ENCODE peak calls at places on chromosomes 1 and 21, in ten cellular contexts. One of them, this sample, is unnamed.

GRCh38 chr1:244248426-244248825 is 197.3 kb downstream of the ZBTB18 start:
- DNase-seq in fibroblast of lung: no peak
- DNase-seq in AG09309: no peak
- DNase-seq in nephron progenitor cell: no peak
- DNase-seq in RWPE1: no peak
- DNase-seq in esophagus squamous epithelium: no peak
- DNase-seq in foreskin keratinocyte: no peak
- DNase-seq in right lobe of liver: no peak
- DNase-seq in astrocyte of the spinal cord: no peak
- DNase-seq in AG10803: no peak
- DNase-seq in this sample: no peak

GRCh38 chr1:84141177-84142003 is 2.7 kb upstream of the PRKACB start:
- DNase-seq in fibroblast of lung: peak; percentile 62
- DNase-seq in AG09309: no peak
- DNase-seq in nephron progenitor cell: no peak
- DNase-seq in RWPE1: peak; percentile 7
- DNase-seq in esophagus squamous epithelium: no peak
- DNase-seq in foreskin keratinocyte: no peak
- DNase-seq in right lobe of liver: no peak
- DNase-seq in astrocyte of the spinal cord: peak; percentile 46
- DNase-seq in AG10803: no peak
- DNase-seq in this sample: no peak

GRCh38 chr1:94325379-94326302 is 88.3 kb upstream of the ARHGAP29 start:
- DNase-seq in fibroblast of lung: peak; percentile 93
- DNase-seq in AG09309: peak; percentile 99
- DNase-seq in nephron progenitor cell: no peak
- DNase-seq in RWPE1: peak; percentile 94
- DNase-seq in esophagus squamous epithelium: no peak
- DNase-seq in foreskin keratinocyte: peak; percentile 99
- DNase-seq in right lobe of liver: no peak
- DNase-seq in astrocyte of the spinal cord: peak; percentile 99
- DNase-seq in AG10803: peak; percentile 100
- DNase-seq in this sample: peak; percentile 97

GRCh38 chr1:177567393-177567792 is 396.6 kb downstream of the BRINP2 start:
- DNase-seq in fibroblast of lung: peak; percentile 14
- DNase-seq in AG09309: no peak
- DNase-seq in nephron progenitor cell: peak; percentile 4
- DNase-seq in RWPE1: peak; percentile 27
- DNase-seq in esophagus squamous epithelium: no peak
- DNase-seq in foreskin keratinocyte: no peak
- DNase-seq in right lobe of liver: no peak
- DNase-seq in astrocyte of the spinal cord: no peak
- DNase-seq in AG10803: peak; percentile 8
- DNase-seq in this sample: peak; percentile 10

GRCh38 chr21:36725793-36726386 is 27.0 kb downstream of the SIM2 start:
- DNase-seq in fibroblast of lung: no peak
- DNase-seq in AG09309: no peak
- DNase-seq in nephron progenitor cell: no peak
- DNase-seq in RWPE1: no peak
- DNase-seq in esophagus squamous epithelium: no peak
- DNase-seq in foreskin keratinocyte: no peak
- DNase-seq in right lobe of liver: peak; percentile 15
- DNase-seq in astrocyte of the spinal cord: no peak
- DNase-seq in AG10803: no peak
- DNase-seq in this sample: no peak

GRCh38 chr21:26708223-26708800 is 135.2 kb upstream of the CYYR1 start:
- DNase-seq in fibroblast of lung: no peak
- DNase-seq in AG09309: no peak
- DNase-seq in nephron progenitor cell: no peak
- DNase-seq in RWPE1: no peak
- DNase-seq in esophagus squamous epithelium: no peak
- DNase-seq in foreskin keratinocyte: no peak
- DNase-seq in right lobe of liver: no peak
- DNase-seq in astrocyte of the spinal cord: no peak
- DNase-seq in AG10803: no peak
- DNase-seq in this sample: no peak

GRCh38 chr1:63524166-63524565 is 841 bp downstream of the EFCAB7 start:
- DNase-seq in fibroblast of lung: peak; percentile 1
- DNase-seq in AG09309: no peak
- DNase-seq in nephron progenitor cell: no peak
- DNase-seq in RWPE1: no peak
- DNase-seq in esophagus squamous epithelium: no peak
- DNase-seq in foreskin keratinocyte: no peak
- DNase-seq in right lobe of liver: no peak
- DNase-seq in astrocyte of the spinal cord: no peak
- DNase-seq in AG10803: no peak
- DNase-seq in this sample: no peak

GRCh38 chr21:46151261-46151988 is 4.0 kb downstream of the FTCD start:
- DNase-seq in fibroblast of lung: no peak
- DNase-seq in AG09309: no peak
- DNase-seq in nephron progenitor cell: peak; percentile 15
- DNase-seq in RWPE1: no peak
- DNase-seq in esophagus squamous epithelium: no peak
- DNase-seq in foreskin keratinocyte: no peak
- DNase-seq in right lobe of liver: peak; percentile 54
- DNase-seq in astrocyte of the spinal cord: no peak
- DNase-seq in AG10803: no peak
- DNase-seq in this sample: no peak

GRCh38 chr21:33899199-33899598 is 16.4 kb downstream of the ATP5PO start:
- DNase-seq in fibroblast of lung: peak; percentile 28
- DNase-seq in AG09309: no peak
- DNase-seq in nephron progenitor cell: no peak
- DNase-seq in RWPE1: no peak
- DNase-seq in esophagus squamous epithelium: no peak
- DNase-seq in foreskin keratinocyte: no peak
- DNase-seq in right lobe of liver: no peak
- DNase-seq in astrocyte of the spinal cord: peak; percentile 35
- DNase-seq in AG10803: peak; percentile 38
- DNase-seq in this sample: no peak

GRCh38 chr21:33904041-33904440 is 11.6 kb downstream of the ATP5PO start:
- DNase-seq in fibroblast of lung: no peak
- DNase-seq in AG09309: no peak
- DNase-seq in nephron progenitor cell: no peak
- DNase-seq in RWPE1: no peak
- DNase-seq in esophagus squamous epithelium: no peak
- DNase-seq in foreskin keratinocyte: no peak
- DNase-seq in right lobe of liver: no peak
- DNase-seq in astrocyte of the spinal cord: no peak
- DNase-seq in AG10803: no peak
- DNase-seq in this sample: no peak

GRCh38 chr21:33898546-33898945 is 17.1 kb downstream of the ATP5PO start:
- DNase-seq in fibroblast of lung: no peak
- DNase-seq in AG09309: no peak
- DNase-seq in nephron progenitor cell: no peak
- DNase-seq in RWPE1: no peak
- DNase-seq in esophagus squamous epithelium: no peak
- DNase-seq in foreskin keratinocyte: no peak
- DNase-seq in right lobe of liver: no peak
- DNase-seq in astrocyte of the spinal cord: peak; percentile 44
- DNase-seq in AG10803: peak; percentile 34
- DNase-seq in this sample: no peak

GRCh38 chr21:33902349-33902748 is 13.3 kb downstream of the ATP5PO start:
- DNase-seq in fibroblast of lung: no peak
- DNase-seq in AG09309: no peak
- DNase-seq in nephron progenitor cell: no peak
- DNase-seq in RWPE1: no peak
- DNase-seq in esophagus squamous epithelium: no peak
- DNase-seq in foreskin keratinocyte: no peak
- DNase-seq in right lobe of liver: no peak
- DNase-seq in astrocyte of the spinal cord: no peak
- DNase-seq in AG10803: no peak
- DNase-seq in this sample: no peak

GRCh38 chr21:33901421-33902288 is 13.9 kb downstream of the ATP5PO start:
- DNase-seq in fibroblast of lung: peak; percentile 63
- DNase-seq in AG09309: peak; percentile 32
- DNase-seq in nephron progenitor cell: peak; percentile 41
- DNase-seq in RWPE1: no peak
- DNase-seq in esophagus squamous epithelium: no peak
- DNase-seq in foreskin keratinocyte: no peak
- DNase-seq in right lobe of liver: peak; percentile 63
- DNase-seq in astrocyte of the spinal cord: peak; percentile 72
- DNase-seq in AG10803: peak; percentile 74
- DNase-seq in this sample: peak; percentile 71
- TF ChIP-seq CTCF in fibroblast of lung: peak; percentile 43
- TF ChIP-seq CTCF in AG09309: peak; percentile 61
- TF ChIP-seq CTCF in nephron progenitor cell: peak; percentile 51
- TF ChIP-seq CTCF in RWPE1: peak; percentile 45
- TF ChIP-seq CTCF in esophagus squamous epithelium: peak; percentile 37
- TF ChIP-seq CTCF in foreskin keratinocyte: peak; percentile 63
- TF ChIP-seq CTCF in right lobe of liver: peak; percentile 43
- TF ChIP-seq CTCF in astrocyte of the spinal cord: peak; percentile 81
- TF ChIP-seq CTCF in AG10803: peak; percentile 79
- TF ChIP-seq CTCF in this sample: peak; percentile 55

DNA sequence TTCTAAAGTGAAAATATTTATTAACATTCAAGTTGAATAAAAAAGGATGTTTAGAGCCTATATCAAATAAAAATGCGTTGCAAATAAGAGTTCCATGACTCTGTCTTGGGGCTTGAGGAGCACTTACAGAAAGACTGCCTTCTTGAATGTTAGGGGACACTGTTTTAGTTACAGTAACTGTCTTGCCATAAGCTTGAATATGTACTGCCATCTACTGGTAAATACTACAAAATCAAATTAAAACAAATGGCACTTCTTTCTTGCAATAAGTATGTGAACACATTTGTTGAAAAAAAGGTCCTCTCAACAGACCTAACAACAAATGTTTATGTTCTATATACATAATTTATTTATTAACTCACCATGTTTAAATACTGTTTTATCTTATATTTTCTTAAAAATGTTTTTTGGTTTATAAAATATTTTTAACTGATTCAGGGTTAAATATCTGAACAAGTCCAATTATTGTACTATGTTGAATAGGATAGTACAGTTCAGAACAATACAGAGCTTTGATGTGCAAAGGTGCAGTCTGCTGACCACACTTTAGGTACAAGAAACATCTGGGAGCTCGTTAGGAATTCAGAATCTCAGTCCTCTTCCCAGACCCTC is 199.5 kb downstream of the LRRIQ3 start:
- DNase-seq in fibroblast of lung: peak; percentile 48
- DNase-seq in AG09309: peak; percentile 33
- DNase-seq in nephron progenitor cell: no peak
- DNase-seq in RWPE1: peak; percentile 3
- DNase-seq in esophagus squamous epithelium: no peak
- DNase-seq in foreskin keratinocyte: no peak
- DNase-seq in right lobe of liver: no peak
- DNase-seq in astrocyte of the spinal cord: peak; percentile 48
- DNase-seq in AG10803: peak; percentile 62
- DNase-seq in this sample: peak; percentile 10
- TF ChIP-seq CTCF in fibroblast of lung: no peak
- TF ChIP-seq CTCF in AG09309: peak; percentile 43
- TF ChIP-seq CTCF in nephron progenitor cell: peak; percentile 54
- TF ChIP-seq CTCF in RWPE1: peak; percentile 46
- TF ChIP-seq CTCF in esophagus squamous epithelium: no peak
- TF ChIP-seq CTCF in foreskin keratinocyte: peak; percentile 63
- TF ChIP-seq CTCF in right lobe of liver: peak; percentile 52
- TF ChIP-seq CTCF in astrocyte of the spinal cord: peak; percentile 41
- TF ChIP-seq CTCF in AG10803: peak; percentile 63
- TF ChIP-seq CTCF in this sample: peak; percentile 20

GRCh38 chr1:153973478-153973877 is 4.0 kb downstream of the JTB start:
- DNase-seq in fibroblast of lung: no peak
- DNase-seq in AG09309: no peak
- DNase-seq in nephron progenitor cell: no peak
- DNase-seq in RWPE1: no peak
- DNase-seq in esophagus squamous epithelium: no peak
- DNase-seq in foreskin keratinocyte: no peak
- DNase-seq in right lobe of liver: no peak
- DNase-seq in astrocyte of the spinal cord: no peak
- DNase-seq in AG10803: no peak
- DNase-seq in this sample: no peak

GRCh38 chr1:153973071-153973470 is 4.4 kb downstream of the JTB start:
- DNase-seq in fibroblast of lung: no peak
- DNase-seq in AG09309: no peak
- DNase-seq in nephron progenitor cell: no peak
- DNase-seq in RWPE1: no peak
- DNase-seq in esophagus squamous epithelium: no peak
- DNase-seq in foreskin keratinocyte: no peak
- DNase-seq in right lobe of liver: no peak
- DNase-seq in astrocyte of the spinal cord: no peak
- DNase-seq in AG10803: no peak
- DNase-seq in this sample: no peak

GRCh38 chr1:153978274-153978909 is 918 bp upstream of the JTB start:
- DNase-seq in fibroblast of lung: no peak
- DNase-seq in AG09309: no peak
- DNase-seq in nephron progenitor cell: no peak
- DNase-seq in RWPE1: no peak
- DNase-seq in esophagus squamous epithelium: no peak
- DNase-seq in foreskin keratinocyte: no peak
- DNase-seq in right lobe of liver: no peak
- DNase-seq in astrocyte of the spinal cord: no peak
- DNase-seq in AG10803: no peak
- DNase-seq in this sample: peak; percentile 47

GRCh38 chr1:153976819-153977249 is 640 bp downstream of the JTB start:
- DNase-seq in fibroblast of lung: no peak
- DNase-seq in AG09309: no peak
- DNase-seq in nephron progenitor cell: no peak
- DNase-seq in RWPE1: no peak
- DNase-seq in esophagus squamous epithelium: no peak
- DNase-seq in foreskin keratinocyte: no peak
- DNase-seq in right lobe of liver: no peak
- DNase-seq in astrocyte of the spinal cord: no peak
- DNase-seq in AG10803: no peak
- DNase-seq in this sample: no peak

GRCh38 chr1:153977250-153978240 is at the start of gene JTB:
- DNase-seq in fibroblast of lung: peak; percentile 81
- DNase-seq in AG09309: no peak
- DNase-seq in nephron progenitor cell: peak; percentile 85
- DNase-seq in RWPE1: peak; percentile 83
- DNase-seq in esophagus squamous epithelium: peak; percentile 66
- DNase-seq in foreskin keratinocyte: no peak
- DNase-seq in right lobe of liver: peak; percentile 94
- DNase-seq in astrocyte of the spinal cord: peak; percentile 79
- DNase-seq in AG10803: peak; percentile 74
- DNase-seq in this sample: peak; percentile 94
- TF ChIP-seq CTCF in fibroblast of lung: no peak
- TF ChIP-seq CTCF in AG09309: no peak
- TF ChIP-seq CTCF in nephron progenitor cell: no peak
- TF ChIP-seq CTCF in RWPE1: no peak
- TF ChIP-seq CTCF in esophagus squamous epithelium: no peak
- TF ChIP-seq CTCF in foreskin keratinocyte: peak; percentile 18
- TF ChIP-seq CTCF in right lobe of liver: no peak
- TF ChIP-seq CTCF in astrocyte of the spinal cord: no peak
- TF ChIP-seq CTCF in AG10803: no peak
- TF ChIP-seq CTCF in this sample: no peak

GRCh38 chr1:156051011-156051725 is 2.4 kb downstream of the UBQLN4 start:
- DNase-seq in fibroblast of lung: no peak
- DNase-seq in AG09309: no peak
- DNase-seq in nephron progenitor cell: no peak
- DNase-seq in RWPE1: no peak
- DNase-seq in esophagus squamous epithelium: no peak
- DNase-seq in foreskin keratinocyte: no peak
- DNase-seq in right lobe of liver: no peak
- DNase-seq in astrocyte of the spinal cord: no peak
- DNase-seq in AG10803: no peak
- DNase-seq in this sample: no peak

GRCh38 chr1:156053770-156054499 is at the start of gene UBQLN4:
- DNase-seq in fibroblast of lung: peak; percentile 87
- DNase-seq in AG09309: peak; percentile 35
- DNase-seq in nephron progenitor cell: peak; percentile 84
- DNase-seq in RWPE1: peak; percentile 93
- DNase-seq in esophagus squamous epithelium: peak; percentile 48
- DNase-seq in foreskin keratinocyte: peak; percentile 23
- DNase-seq in right lobe of liver: peak; percentile 92
- DNase-seq in astrocyte of the spinal cord: peak; percentile 88
- DNase-seq in AG10803: peak; percentile 85
- DNase-seq in this sample: peak; percentile 95

GRCh38 chr1:156055343-156055645 is 712 bp downstream of the LAMTOR2 start:
- DNase-seq in fibroblast of lung: no peak
- DNase-seq in AG09309: no peak
- DNase-seq in nephron progenitor cell: no peak
- DNase-seq in RWPE1: no peak
- DNase-seq in esophagus squamous epithelium: no peak
- DNase-seq in foreskin keratinocyte: no peak
- DNase-seq in right lobe of liver: no peak
- DNase-seq in astrocyte of the spinal cord: no peak
- DNase-seq in AG10803: no peak
- DNase-seq in this sample: no peak

GRCh38 chr1:156054500-156055342 is at the start of gene LAMTOR2:
- DNase-seq in fibroblast of lung: peak; percentile 94
- DNase-seq in AG09309: peak; percentile 68
- DNase-seq in nephron progenitor cell: peak; percentile 97
- DNase-seq in RWPE1: peak; percentile 98
- DNase-seq in esophagus squamous epithelium: peak; percentile 88
- DNase-seq in foreskin keratinocyte: peak; percentile 91
- DNase-seq in right lobe of liver: peak; percentile 99
- DNase-seq in astrocyte of the spinal cord: peak; percentile 97
- DNase-seq in AG10803: peak; percentile 91
- DNase-seq in this sample: peak; percentile 97

GRCh38 chr1:156052862-156053769 is 482 bp downstream of the UBQLN4 start:
- DNase-seq in fibroblast of lung: peak; percentile 72
- DNase-seq in AG09309: no peak
- DNase-seq in nephron progenitor cell: peak; percentile 86
- DNase-seq in RWPE1: peak; percentile 77
- DNase-seq in esophagus squamous epithelium: no peak
- DNase-seq in foreskin keratinocyte: peak; percentile 38
- DNase-seq in right lobe of liver: peak; percentile 67
- DNase-seq in astrocyte of the spinal cord: peak; percentile 72
- DNase-seq in AG10803: peak; percentile 68
- DNase-seq in this sample: peak; percentile 54
- TF ChIP-seq CTCF in fibroblast of lung: no peak
- TF ChIP-seq CTCF in AG09309: peak; percentile 37
- TF ChIP-seq CTCF in nephron progenitor cell: peak; percentile 17
- TF ChIP-seq CTCF in RWPE1: no peak
- TF ChIP-seq CTCF in esophagus squamous epithelium: peak; percentile 8
- TF ChIP-seq CTCF in foreskin keratinocyte: peak; percentile 45
- TF ChIP-seq CTCF in right lobe of liver: peak; percentile 12
- TF ChIP-seq CTCF in astrocyte of the spinal cord: peak; percentile 53
- TF ChIP-seq CTCF in AG10803: peak; percentile 24
- TF ChIP-seq CTCF in this sample: peak; percentile 19